ENCODE peak calls at places on chromosomes 7 and 10, in four cellular contexts. A is Calu3; C is Jurkat, Clone E6-1; X is hepatic stellate cell. Z is an unnamed sample.

GRCh38 chr7:136405931-136406777 is 429.0 kb upstream of the MTPN start:
- DNase-seq in A (peak; percentile 46), C (peak; percentile 63), X (peak; percentile 22), Z (peak; percentile 79)

GRCh38 chr7:143283344-143283743 is 1.4 kb upstream of the TMEM139 start:
- DNase-seq in A (no peak), C (no peak), X (no peak), Z (no peak)

GRCh38 chr7:69002416-69002815 is 595.9 kb upstream of the AUTS2 start:
- DNase-seq in A (no peak), C (no peak), X (no peak), Z (no peak)

GRCh38 chr7:101984141-101984879 is 166.9 kb downstream of the CUX1 start:
- DNase-seq in A (no peak), C (no peak), X (no peak), Z (no peak)

GRCh38 chr7:76358478-76359110 is at the start of gene YWHAG:
- DNase-seq in A (peak; percentile 83), C (no peak), X (peak; percentile 78), Z (peak; percentile 90)

GRCh38 chr7:4479367-4480039 is 202.6 kb upstream of the FOXK1 start:
- DNase-seq in A (peak; percentile 74), C (peak; percentile 39), X (peak; percentile 19), Z (peak; percentile 50)

GRCh38 chr10:47450442-47450841 is 33.5 kb downstream of the ANXA8 start:
- DNase-seq in A (no peak), C (no peak), X (no peak), Z (no peak)

GRCh38 chr7:37480642-37481041 is 32.0 kb upstream of the ELMO1 start:
- DNase-seq in A (no peak), C (no peak), X (no peak), Z (no peak)

GRCh38 chr7:50404392-50404791 is 45.8 kb downstream of the FIGNL1 start:
- DNase-seq in A (no peak), C (no peak), X (no peak), Z (no peak)

GRCh38 chr7:1386623-1387220 is 72.5 kb downstream of the MICALL2 start:
- DNase-seq in A (no peak), C (no peak), X (no peak), Z (no peak)

GRCh38 chr7:122006687-122007086 is 133.7 kb downstream of the PTPRZ1 start:
- DNase-seq in A (peak; percentile 16), C (no peak), X (no peak), Z (no peak)

GRCh38 chr7:81669476-81670105 is 100.3 kb downstream of the HGF start:
- DNase-seq in A (no peak), C (no peak), X (no peak), Z (no peak)

GRCh38 chr10:118904284-118904683 is 125.2 kb upstream of the NANOS1 start:
- DNase-seq in A (no peak), C (no peak), X (no peak), Z (no peak)

Z was measured in MM.1S.